ENCODE peak calls at places on chromosomes 2 and 18, in five cellular contexts. I is neuronal stem cell, Q is trophoblast cell, K is IMR-90, N is H9. W is an unnamed sample.

GRCh38 chr2:229780856-229781773 is 66.8 kb upstream of the DNER start:
- DNase-seq in I (peak), Q (peak), K (peak), N (no peak), W (no peak)

GRCh38 chr2:161045726-161046125 is 114.5 kb upstream of the TANK start:
- DNase-seq in Q (no peak), I (no peak), K (peak), N (no peak), W (no peak)

GRCh38 chr2:235129856-235130255 is 178.0 kb downstream of the SH3BP4 start:
- DNase-seq in I (no peak), Q (no peak), N (no peak), K (peak), W (no peak)

GRCh38 chr2:78677774-78678173 is 347.7 kb upstream of the REG3G start:
- DNase-seq in Q (no peak), K (no peak), I (no peak), N (no peak), W (no peak)

GRCh38 chr2:75146221-75146902 is 53.0 kb downstream of the TACR1 start:
- DNase-seq in Q (no peak), K (no peak), N (no peak), I (no peak), W (no peak)

GRCh38 chr18:78363556-78363955 is 616.1 kb upstream of the SALL3 start:
- DNase-seq in N (no peak), K (no peak), Q (no peak), I (no peak), W (no peak)

GRCh38 chr18:26312196-26312595 is 86.0 kb downstream of the TAF4B start:
- DNase-seq in I (peak), Q (no peak), K (no peak), N (no peak), W (no peak)

GRCh38 chr2:105777071-105777482 is 32.4 kb downstream of the NCK2 start:
- DNase-seq in K (no peak), I (no peak), N (no peak), Q (no peak), W (no peak)

GRCh38 chr2:15787535-15788457 is 152.6 kb upstream of the MYCN start:
- DNase-seq in K (no peak), Q (no peak), I (no peak), N (no peak), W (no peak)

GRCh38 chr18:49839012-49839411 is 25.7 kb upstream of the ACAA2 start:
- DNase-seq in N (no peak), Q (peak), I (no peak), K (peak), W (no peak)

GRCh38 chr18:57052173-57052572 is 94.7 kb upstream of the BOD1L2 start:
- DNase-seq in N (no peak), I (no peak), Q (no peak), K (no peak), W (no peak)

GRCh38 chr2:114550364-114550763 is 107.9 kb downstream of the DPP10 start:
- DNase-seq in K (no peak), Q (no peak), I (no peak), N (no peak), W (no peak)

GRCh38 chr2:149733936-149734685 is 146.5 kb upstream of the MMADHC start:
- DNase-seq in K (peak), N (no peak), I (no peak), Q (no peak), W (no peak)

GRCh38 chr18:35948080-35948479 is 24.4 kb upstream of the RMP24 start:
- DNase-seq in Q (no peak), I (no peak), K (no peak), N (no peak), W (no peak)

GRCh38 chr2:202387608-202388342 is 11.6 kb downstream of the BMPR2 start:
- DNase-seq in Q (no peak), I (no peak), K (no peak), N (no peak), W (no peak)

GRCh38 chr2:64062840-64063239 is 43.6 kb upstream of the VPS54 start:
- DNase-seq in Q (peak), K (peak), N (no peak), I (no peak), W (no peak)

GRCh38 chr2:131417886-131418285 is 53.9 kb upstream of the RAB6D start:
- DNase-seq in N (no peak), I (no peak), Q (no peak), K (peak), W (no peak)

GRCh38 chr2:239559417-239560261 is 158.8 kb upstream of the HDAC4 start:
- DNase-seq in N (no peak), K (no peak), I (no peak), Q (no peak), W (no peak)
- H3K14ac ChIP-seq in N (no peak), K (no peak), I (no peak), Q (no peak), W (no peak)

DNA sequence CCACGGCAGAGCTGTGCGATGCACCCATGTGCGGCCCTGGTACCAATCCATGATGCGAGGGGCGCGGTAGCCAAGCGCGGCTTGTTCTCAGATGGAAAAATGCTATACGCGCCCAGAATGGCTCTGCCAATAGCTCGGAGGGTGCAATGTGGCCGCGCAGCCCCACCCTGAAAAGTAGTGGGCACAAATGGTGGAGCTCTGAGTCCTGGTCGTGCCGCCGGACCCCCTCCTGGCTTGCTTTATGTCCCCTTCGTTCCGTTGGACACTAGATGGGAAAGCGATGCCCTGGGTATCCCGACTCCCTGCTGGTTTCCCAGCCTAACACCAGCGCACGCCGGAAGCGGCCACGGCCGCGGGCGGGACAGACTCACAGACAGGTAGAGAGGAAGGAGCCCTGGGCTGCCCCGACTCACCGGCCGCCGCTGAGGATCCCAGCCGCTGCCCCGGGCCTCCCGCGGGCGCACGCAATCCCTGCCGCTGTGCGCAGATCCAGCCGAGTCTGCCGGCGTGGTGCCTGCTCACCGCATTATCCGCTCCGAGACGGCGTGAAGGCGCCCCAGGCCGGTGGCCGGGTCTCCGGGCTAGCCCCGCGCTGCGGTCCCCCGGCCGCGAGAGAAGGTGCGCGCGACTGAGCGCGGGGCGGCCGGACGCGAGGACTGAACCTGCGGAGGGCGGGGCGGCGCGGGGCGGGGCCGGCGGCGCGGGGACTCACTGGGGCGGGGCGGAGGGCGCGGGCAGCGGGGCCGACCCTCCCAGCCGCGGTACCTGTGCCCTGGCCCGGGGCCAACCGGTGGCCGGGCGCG is at the start of gene CDC42EP3:
- DNase-seq in N (peak), I (peak), Q (peak), K (no peak), W (no peak)
- H3K14ac ChIP-seq in N (peak), I (peak), Q (peak), K (peak), W (no peak)

GRCh38 chr2:97644023-97644717 is 1.7 kb upstream of the COX5B start:
- DNase-seq in N (no peak), Q (no peak), K (no peak), I (no peak), W (peak)

GRCh38 chr2:97645112-97645699 is 656 bp upstream of the COX5B start:
- DNase-seq in K (no peak), I (peak), N (peak), Q (no peak), W (peak)

GRCh38 chr2:97646977-97647376 is 1.1 kb downstream of the COX5B start:
- DNase-seq in I (no peak), K (no peak), N (no peak), Q (no peak), W (peak)

GRCh38 chr2:97651114-97651513 is 5.3 kb downstream of the COX5B start:
- DNase-seq in I (no peak), Q (no peak), N (no peak), K (no peak), W (peak)

GRCh38 chr2:97645700-97646629 is at the start of gene COX5B:
- DNase-seq in I (peak), K (peak), Q (peak), N (peak), W (peak)
- H3K14ac ChIP-seq in I (peak), K (peak), Q (peak), N (peak), W (peak)

GRCh38 chr2:36596397-36596796 is 1.6 kb downstream of the FEZ2 start:
- DNase-seq in I (no peak), K (no peak), Q (no peak), N (no peak), W (no peak)

GRCh38 chr2:36594849-36595248 is 3.1 kb downstream of the FEZ2 start:
- DNase-seq in Q (no peak), N (no peak), I (no peak), K (no peak), W (no peak)

GRCh38 chr2:36597003-36597531 is 901 bp downstream of the FEZ2 start:
- DNase-seq in Q (no peak), K (no peak), N (no peak), I (no peak), W (no peak)

DNA sequence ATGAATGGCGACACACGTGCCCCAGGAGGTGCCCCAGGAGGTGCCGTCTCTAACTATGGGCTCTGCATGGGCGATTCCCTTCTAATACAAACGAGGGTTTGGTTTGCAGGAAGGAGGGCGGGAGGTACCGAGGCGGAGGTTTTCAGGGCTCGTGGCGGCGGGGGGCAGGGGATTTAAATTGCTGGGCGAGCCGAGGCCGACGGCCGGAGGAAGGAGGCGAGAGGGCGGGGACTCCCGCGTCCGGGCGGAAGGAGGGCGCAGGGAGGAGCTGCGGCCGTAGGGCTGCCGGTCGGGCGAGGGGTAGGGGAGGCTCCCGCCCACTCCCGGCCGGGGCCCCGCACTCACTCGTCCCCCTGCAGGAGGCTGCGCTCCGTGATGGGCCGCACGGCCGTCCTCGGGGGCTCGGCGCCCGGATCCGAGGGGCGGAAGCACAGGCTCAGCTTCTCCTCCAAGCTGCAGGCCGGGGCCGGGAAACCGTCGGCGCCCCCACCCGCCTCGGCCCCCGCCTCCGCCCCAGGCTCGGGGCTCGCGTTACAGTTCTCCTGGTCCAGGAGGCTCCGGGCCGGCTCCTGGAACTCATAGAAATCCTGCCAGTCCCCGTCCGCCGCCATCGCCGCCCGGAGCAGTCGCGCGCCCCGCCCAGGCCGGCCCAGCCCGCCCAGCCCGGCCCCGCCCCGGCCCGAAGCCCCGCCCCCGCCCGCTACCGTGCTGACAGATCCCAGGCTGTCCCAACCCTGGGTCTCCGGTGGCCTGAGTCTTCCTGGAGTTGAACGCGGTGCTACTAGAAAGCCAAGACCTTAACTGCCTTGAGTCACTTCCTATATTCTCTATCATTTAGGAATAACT is at the start of gene FEZ2:
- DNase-seq in Q (peak), I (peak), N (peak), K (peak), W (peak)
- H3K14ac ChIP-seq in Q (peak), I (no peak), N (no peak), K (peak), W (no peak)

GRCh38 chr2:200308001-200308400 is 1.5 kb downstream of the SPATS2L start:
- DNase-seq in Q (no peak), I (no peak), K (peak), N (no peak), W (no peak)

GRCh38 chr2:200308421-200309295 is 2.2 kb downstream of the SPATS2L start:
- DNase-seq in K (peak), I (no peak), Q (no peak), N (no peak), W (no peak)

GRCh38 chr2:200305797-200306718 is at the start of gene SPATS2L:
- DNase-seq in K (peak), Q (peak), I (peak), N (peak), W (no peak)

GRCh38 chr2:200306719-200306968 is 151 bp downstream of the SPATS2L start:
- DNase-seq in N (no peak), I (peak), Q (no peak), K (no peak), W (no peak)

DNA sequence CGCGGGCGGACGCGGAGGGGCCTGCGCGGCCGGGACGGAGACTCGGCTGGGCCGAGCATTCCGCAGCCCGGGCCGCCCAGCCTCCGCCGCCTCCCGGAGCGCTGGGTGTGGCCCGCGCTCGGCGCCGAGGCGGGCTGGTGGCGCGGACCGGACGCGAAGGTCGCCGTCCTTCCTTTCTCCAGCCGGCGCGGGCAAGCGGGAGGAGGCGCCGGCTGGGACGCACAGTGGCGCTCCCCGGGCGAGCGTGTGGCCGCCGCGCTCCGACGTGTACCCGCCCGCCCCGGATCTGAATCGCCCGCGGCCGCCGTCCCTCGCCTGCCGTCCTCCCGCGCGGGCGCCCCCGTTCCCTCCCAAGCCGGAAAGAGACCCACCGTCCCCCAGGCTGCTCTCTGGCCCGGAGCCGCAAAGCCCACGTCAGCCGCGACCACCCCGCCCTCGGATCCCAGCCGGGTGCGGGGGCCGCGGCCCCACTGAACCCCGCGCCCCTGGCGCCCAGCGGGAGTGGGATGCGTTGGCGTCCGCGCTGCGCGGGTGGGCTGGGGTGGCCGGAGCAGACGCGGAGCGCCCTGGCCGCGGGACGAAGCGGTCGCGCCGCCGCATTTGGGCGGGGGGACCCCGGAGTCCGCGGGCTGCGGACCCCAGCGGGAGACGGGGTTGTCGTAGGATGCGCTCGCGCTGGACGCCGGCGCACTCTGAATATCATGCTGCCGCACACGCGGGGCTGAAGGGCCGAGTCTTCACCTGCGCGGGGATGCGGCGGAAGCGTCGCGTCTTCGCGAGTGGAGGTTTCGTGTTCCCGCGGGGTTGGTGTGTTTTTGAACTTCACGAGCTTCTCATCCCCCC is 697 bp downstream of the SPATS2L start:
- DNase-seq in Q (peak), N (peak), K (no peak), I (peak), W (no peak)
- H3K14ac ChIP-seq in Q (peak), N (peak), K (peak), I (peak), W (no peak)

GRCh38 chr18:7926526-7926925 is 359.4 kb downstream of the PTPRM start:
- DNase-seq in K (no peak), N (peak), I (no peak), Q (no peak), W (no peak)

GRCh38 chr18:7921938-7922587 is 354.9 kb downstream of the PTPRM start:
- DNase-seq in I (no peak), K (peak), Q (no peak), N (no peak), W (no peak)

GRCh38 chr18:7924616-7925015 is 357.5 kb downstream of the PTPRM start:
- DNase-seq in Q (peak), N (no peak), I (no peak), K (no peak), W (no peak)

GRCh38 chr18:7919565-7919964 is 352.4 kb downstream of the PTPRM start:
- DNase-seq in K (no peak), Q (no peak), I (no peak), N (no peak), W (no peak)

DNA sequence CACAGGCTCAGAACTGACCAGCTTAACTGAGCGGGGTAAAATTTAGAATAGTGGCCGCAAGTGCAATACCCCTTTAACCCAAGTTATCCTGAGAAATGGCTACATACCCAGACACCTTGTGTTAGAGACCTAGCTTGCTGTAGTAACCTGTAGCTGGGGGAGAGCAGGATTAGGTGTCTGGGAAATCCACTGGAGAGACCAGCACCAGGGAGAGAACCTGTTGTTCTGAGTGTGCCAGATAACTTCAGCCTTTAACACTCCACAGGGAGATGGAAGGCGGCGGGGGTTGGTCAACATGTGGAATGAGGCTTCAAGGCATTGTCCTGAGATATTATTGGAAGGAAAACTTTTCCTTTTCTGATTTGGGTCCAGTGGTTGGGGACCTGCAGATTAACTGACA is 356.0 kb downstream of the PTPRM start:
- DNase-seq in I (no peak), Q (no peak), N (no peak), K (no peak), W (no peak)
- H3K14ac ChIP-seq in I (no peak), Q (peak), N (no peak), K (peak), W (no peak)

GRCh38 chr18:47930086-47930843 is at the start of gene SMAD2:
- DNase-seq in I (peak), N (peak), K (peak), Q (peak), W (peak)
- H3K14ac ChIP-seq in I (peak), N (peak), K (peak), Q (peak), W (no peak)